ENCODE peak calls at places on chromosome 21, in four cellular contexts. D, A, F and G are unnamed samples.

GRCh38 chr21:37373539-37373938 is 7.0 kb downstream of the DYRK1A start:
- DNase-seq in D (no peak), A (no peak), F (no peak), G (no peak)

GRCh38 chr21:45415943-45416611 is 11.1 kb downstream of the COL18A1 start:
- DNase-seq in D (no peak), A (no peak), F (no peak), G (no peak)

GRCh38 chr21:17668479-17668878 is 55.8 kb upstream of the BTG3 start:
- DNase-seq in D (no peak), A (no peak), F (no peak), G (no peak)

GRCh38 chr21:33406493-33406892 is 3.3 kb downstream of the IFNGR2 start:
- DNase-seq in D (no peak), A (no peak), F (no peak), G (no peak)

GRCh38 chr21:45288441-45288841 is 746 bp upstream of the POFUT2 start:
- DNase-seq in D (no peak), A (no peak), F (no peak), G (no peak)

GRCh38 chr21:37863842-37864241 is 52.4 kb downstream of the KCNJ6 start:
- DNase-seq in D (no peak), A (no peak), F (peak), G (no peak)

GRCh38 chr21:41973427-41973831 is 19.6 kb upstream of the C2CD2 start:
- DNase-seq in D (no peak), A (no peak), F (no peak), G (peak)

GRCh38 chr21:32624726-32625125 is 12.5 kb upstream of the CFAP298 start:
- DNase-seq in D (no peak), A (no peak), F (peak), G (no peak)

GRCh38 chr21:45324430-45325205 is 36.9 kb upstream of the POFUT2 start:
- DNase-seq in D (no peak), A (no peak), F (no peak), G (no peak)

GRCh38 chr21:45872471-45872870 is 109.1 kb upstream of the COL6A1 start:
- DNase-seq in D (no peak), A (no peak), F (no peak), G (no peak)